ENCODE peak calls at places on chromosomes 3 and 15, in seven cellular contexts. J, C, S, A, L, D and E are unnamed samples.

GRCh38 chr3:171218069-171218468 is 191.5 kb upstream of the SLC2A2 start:
- DNase-seq in S (no peak), D (no peak), J (no peak), C (no peak), A (no peak), L (no peak), E (no peak)

GRCh38 chr15:81296673-81297072 is 27.3 kb downstream of the STARD5 start:
- DNase-seq in D (no peak), A (no peak), C (peak; percentile 47), S (peak; percentile 19), L (peak; percentile 37), J (no peak), E (no peak)

GRCh38 chr3:45560270-45561020 is 34.1 kb upstream of the LIMD1 start:
- DNase-seq in C (no peak), D (no peak), J (no peak), A (no peak), S (no peak), L (no peak), E (no peak)

GRCh38 chr15:75346796-75347221 is at the start of gene NEIL1:
- DNase-seq in C (no peak), L (no peak), J (no peak), A (no peak), S (peak; percentile 55), D (no peak), E (no peak)

GRCh38 chr3:76051145-76051544 is 265.8 kb upstream of the ZNF717 start:
- DNase-seq in L (no peak), S (no peak), A (no peak), J (no peak), D (peak; percentile 42), C (no peak), E (no peak)

GRCh38 chr3:189841474-189842205 is 210.5 kb downstream of the TP63 start:
- DNase-seq in L (no peak), J (peak; percentile 48), C (no peak), S (no peak), D (peak; percentile 47), A (no peak), E (no peak)

GRCh38 chr3:71515640-71516383 is 67.7 kb downstream of the FOXP1 start:
- DNase-seq in D (no peak), J (no peak), L (no peak), A (no peak), S (no peak), C (no peak), E (no peak)

GRCh38 chr15:68818671-68819450 is 1.8 kb downstream of the ANP32A start:
- DNase-seq in S (no peak), L (no peak), D (peak; percentile 37), J (no peak), C (peak; percentile 23), A (no peak), E (peak; percentile 38)

GRCh38 chr3:125310623-125311076 is 64.5 kb downstream of the ZNF148 start:
- DNase-seq in A (no peak), J (no peak), C (peak; percentile 23), S (no peak), D (no peak), L (no peak), E (no peak)

GRCh38 chr3:184601576-184602405 is 40.2 kb downstream of the EPHB3 start:
- DNase-seq in D (no peak), J (no peak), S (no peak), C (no peak), A (no peak), L (no peak), E (no peak)

GRCh38 chr15:70566989-70567388 is 196.4 kb downstream of the UACA start:
- DNase-seq in L (no peak), J (no peak), C (no peak), A (no peak), S (no peak), D (no peak), E (no peak)

GRCh38 chr15:85443593-85444328 is 63.4 kb downstream of the AKAP13 start:
- DNase-seq in S (peak; percentile 73), C (no peak), A (no peak), J (no peak), L (no peak), D (peak; percentile 75), E (peak; percentile 11)

GRCh38 chr3:51961607-51962569 is 5.4 kb downstream of the PCBP4 start:
- DNase-seq in A (no peak), L (no peak), C (no peak), D (no peak), S (no peak), J (no peak), E (no peak)

GRCh38 chr3:49805367-49805782 is 2.3 kb downstream of the INKA1 start:
- DNase-seq in J (peak; percentile 86), D (no peak), C (no peak), A (no peak), S (no peak), L (no peak), E (no peak)

GRCh38 chr3:56453027-56453426 is 15.2 kb downstream of the ERC2 start:
- DNase-seq in A (no peak), L (no peak), J (no peak), D (no peak), C (no peak), S (no peak), E (no peak)

GRCh38 chr3:49928511-49929017 is 1.0 kb downstream of the MON1A start:
- DNase-seq in A (no peak), S (no peak), D (no peak), L (no peak), J (no peak), C (no peak), E (no peak)

GRCh38 chr15:59541750-59542149 is 69.8 kb upstream of the GCNT3 start:
- DNase-seq in D (no peak), L (no peak), S (no peak), C (no peak), A (no peak), J (no peak), E (no peak)

GRCh38 chr3:105349988-105350387 is 16.7 kb upstream of the ALCAM start:
- DNase-seq in A (no peak), D (no peak), J (no peak), S (no peak), L (no peak), C (no peak), E (no peak)

GRCh38 chr3:113151475-113152031 is 59.8 kb upstream of the BOC start:
- DNase-seq in L (no peak), J (no peak), S (peak; percentile 94), D (no peak), A (no peak), C (no peak), E (no peak)

GRCh38 chr15:29713784-29714183 is 108.5 kb downstream of the TJP1 start:
- DNase-seq in S (no peak), J (no peak), A (no peak), D (no peak), C (no peak), L (no peak), E (no peak)

GRCh38 chr3:114216186-114216970 is 21.0 kb downstream of the ZNF80 start:
- DNase-seq in A (no peak), J (no peak), S (no peak), C (no peak), D (peak; percentile 6), L (no peak), E (no peak)

GRCh38 chr15:89187911-89188514 is 33.4 kb downstream of the RLBP1 start:
- DNase-seq in A (no peak), L (no peak), C (no peak), J (no peak), D (no peak), S (no peak), E (no peak)

GRCh38 chr15:27059610-27060202 is 88.7 kb downstream of the GABRG3 start:
- DNase-seq in C (no peak), S (peak; percentile 31), A (no peak), D (peak; percentile 21), L (no peak), J (no peak), E (no peak)

GRCh38 chr15:101346928-101347327 is 51.9 kb upstream of the SNRPA1 start:
- DNase-seq in L (no peak), A (no peak), S (no peak), C (no peak), J (no peak), D (no peak), E (no peak)

GRCh38 chr3:16427309-16427965 is 86.1 kb downstream of the RFTN1 start:
- DNase-seq in L (no peak), J (peak; percentile 93), D (peak; percentile 98), C (no peak), S (no peak), A (peak; percentile 85), E (peak; percentile 31)

GRCh38 chr3:38119802-38120689 is 16.9 kb downstream of the ACAA1 start:
- DNase-seq in S (no peak), A (no peak), D (no peak), L (no peak), C (no peak), J (no peak), E (no peak)

GRCh38 chr15:89416339-89417183 is 79.8 kb downstream of the RHCG start:
- DNase-seq in A (no peak), L (peak; percentile 26), S (peak; percentile 39), J (no peak), D (peak; percentile 66), C (peak; percentile 32), E (no peak)

GRCh38 chr3:24548278-24548677 is 53.6 kb upstream of the THRB start:
- DNase-seq in L (no peak), J (no peak), D (peak; percentile 41), C (no peak), A (no peak), S (no peak), E (no peak)

GRCh38 chr3:195813916-195814486 is 2.3 kb upstream of the MUC4 start:
- DNase-seq in A (no peak), D (no peak), S (no peak), C (no peak), L (no peak), J (no peak), E (no peak)

GRCh38 chr3:1019157-1019556 is 73.7 kb upstream of the CNTN6 start:
- DNase-seq in J (no peak), C (no peak), S (no peak), D (no peak), L (no peak), A (no peak), E (no peak)

GRCh38 chr3:98545940-98546339 is 14.2 kb downstream of the GPR15 start:
- DNase-seq in D (no peak), S (no peak), L (no peak), A (no peak), C (no peak), J (no peak), E (no peak)

GRCh38 chr3:71397046-71397445 is 186.5 kb downstream of the FOXP1 start:
- DNase-seq in L (no peak), J (no peak), S (peak; percentile 34), C (no peak), D (peak; percentile 51), A (no peak), E (no peak)